ENCODE peak calls at places on chromosome 6, in six cellular contexts. One of them, this sample, is unnamed.
A peak's percentile ranks its signal among the peaks of the same experiment; 100 is the strongest.

GRCh38 chr6:38352636-38353035 is 287.1 kb downstream of the BTBD9 start:
- DNase-seq in HCT116: no peak
- DNase-seq in astrocyte: peak; percentile 49
- DNase-seq in IMR-90: peak; percentile 47
- DNase-seq in PC-3: no peak
- DNase-seq in mammary epithelial cell: no peak
- DNase-seq in this sample: no peak

GRCh38 chr6:139841794-139842215 is 467.4 kb upstream of the CITED2 start:
- DNase-seq in astrocyte: no peak
- DNase-seq in HCT116: no peak
- DNase-seq in IMR-90: no peak
- DNase-seq in mammary epithelial cell: no peak
- DNase-seq in PC-3: no peak
- DNase-seq in this sample: no peak

GRCh38 chr6:100730581-100730980 is 150.5 kb downstream of the ASCC3 start:
- DNase-seq in astrocyte: no peak
- DNase-seq in IMR-90: no peak
- DNase-seq in PC-3: no peak
- DNase-seq in HCT116: no peak
- DNase-seq in mammary epithelial cell: no peak
- DNase-seq in this sample: no peak

GRCh38 chr6:108755257-108756240 is 92.7 kb upstream of the ARMC2 start:
- DNase-seq in PC-3: no peak
- DNase-seq in astrocyte: peak; percentile 28
- DNase-seq in mammary epithelial cell: peak; percentile 24
- DNase-seq in IMR-90: peak; percentile 51
- DNase-seq in HCT116: no peak
- DNase-seq in this sample: no peak

GRCh38 chr6:51292659-51293058 is 474.0 kb downstream of the TFAP2B start:
- DNase-seq in HCT116: no peak
- DNase-seq in PC-3: peak; percentile 75
- DNase-seq in mammary epithelial cell: peak; percentile 31
- DNase-seq in astrocyte: peak; percentile 63
- DNase-seq in IMR-90: no peak
- DNase-seq in this sample: no peak

GRCh38 chr6:41162687-41163418 is at the start of gene TREM2:
- DNase-seq in mammary epithelial cell: peak; percentile 44
- DNase-seq in astrocyte: no peak
- DNase-seq in PC-3: no peak
- DNase-seq in IMR-90: no peak
- DNase-seq in HCT116: no peak
- DNase-seq in this sample: no peak

GRCh38 chr6:55632953-55633352 is 54.0 kb upstream of the HMGCLL1 start:
- DNase-seq in HCT116: no peak
- DNase-seq in mammary epithelial cell: peak; percentile 62
- DNase-seq in PC-3: peak; percentile 67
- DNase-seq in astrocyte: peak; percentile 1
- DNase-seq in IMR-90: peak; percentile 11
- DNase-seq in this sample: no peak

GRCh38 chr6:165308926-165309731 is at the start of gene C6orf118:
- DNase-seq in mammary epithelial cell: no peak
- DNase-seq in PC-3: peak; percentile 50
- DNase-seq in astrocyte: peak; percentile 65
- DNase-seq in IMR-90: peak; percentile 59
- DNase-seq in HCT116: no peak
- DNase-seq in this sample: no peak

GRCh38 chr6:16429669-16430068 is 191.3 kb downstream of the GMPR start:
- DNase-seq in PC-3: no peak
- DNase-seq in HCT116: no peak
- DNase-seq in IMR-90: no peak
- DNase-seq in astrocyte: no peak
- DNase-seq in mammary epithelial cell: no peak
- DNase-seq in this sample: no peak

GRCh38 chr6:49852975-49853374 is 13.4 kb downstream of the CRISP1 start:
- DNase-seq in IMR-90: no peak
- DNase-seq in mammary epithelial cell: no peak
- DNase-seq in astrocyte: no peak
- DNase-seq in PC-3: no peak
- DNase-seq in HCT116: no peak
- DNase-seq in this sample: no peak

GRCh38 chr6:124688369-124688768 is 273.9 kb upstream of the RNF217 start:
- DNase-seq in PC-3: no peak
- DNase-seq in HCT116: no peak
- DNase-seq in astrocyte: no peak
- DNase-seq in mammary epithelial cell: no peak
- DNase-seq in IMR-90: peak; percentile 0
- DNase-seq in this sample: no peak

GRCh38 chr6:170480045-170480714 is 72.9 kb downstream of the PSMB1 start:
- DNase-seq in PC-3: no peak
- DNase-seq in astrocyte: peak; percentile 2
- DNase-seq in mammary epithelial cell: peak; percentile 21
- DNase-seq in HCT116: no peak
- DNase-seq in IMR-90: peak; percentile 24
- DNase-seq in this sample: no peak

GRCh38 chr6:63936399-63936798 is 300.8 kb downstream of the PHF3 start:
- DNase-seq in PC-3: no peak
- DNase-seq in IMR-90: no peak
- DNase-seq in mammary epithelial cell: no peak
- DNase-seq in astrocyte: no peak
- DNase-seq in HCT116: no peak
- DNase-seq in this sample: no peak

GRCh38 chr6:169906741-169907418 is 155.5 kb downstream of the ERMARD start:
- DNase-seq in IMR-90: no peak
- DNase-seq in mammary epithelial cell: no peak
- DNase-seq in HCT116: no peak
- DNase-seq in astrocyte: no peak
- DNase-seq in PC-3: no peak
- DNase-seq in this sample: no peak

GRCh38 chr6:85516168-85516567 is 66.3 kb downstream of the NT5E start:
- DNase-seq in IMR-90: peak; percentile 17
- DNase-seq in mammary epithelial cell: peak; percentile 9
- DNase-seq in HCT116: no peak
- DNase-seq in PC-3: peak; percentile 53
- DNase-seq in astrocyte: peak; percentile 3
- DNase-seq in this sample: no peak

GRCh38 chr6:84432616-84433015 is 205.2 kb upstream of the CEP162 start:
- DNase-seq in PC-3: no peak
- DNase-seq in astrocyte: no peak
- DNase-seq in IMR-90: no peak
- DNase-seq in mammary epithelial cell: no peak
- DNase-seq in HCT116: no peak
- DNase-seq in this sample: no peak

GRCh38 chr6:140082867-140083297 is 708.4 kb upstream of the CITED2 start:
- DNase-seq in astrocyte: peak; percentile 69
- DNase-seq in HCT116: no peak
- DNase-seq in mammary epithelial cell: peak; percentile 50
- DNase-seq in IMR-90: peak; percentile 60
- DNase-seq in PC-3: peak; percentile 51
- DNase-seq in this sample: no peak

GRCh38 chr6:158640519-158640918 is 4.0 kb downstream of the DYNLT1 start:
- DNase-seq in PC-3: no peak
- DNase-seq in HCT116: no peak
- DNase-seq in astrocyte: no peak
- DNase-seq in IMR-90: no peak
- DNase-seq in mammary epithelial cell: no peak
- DNase-seq in this sample: no peak

GRCh38 chr6:42460892-42461291 is 9.2 kb upstream of the TRERF1 start:
- DNase-seq in mammary epithelial cell: no peak
- DNase-seq in PC-3: no peak
- DNase-seq in astrocyte: peak; percentile 35
- DNase-seq in HCT116: no peak
- DNase-seq in IMR-90: peak; percentile 52
- DNase-seq in this sample: no peak

GRCh38 chr6:36884610-36885009 is 1.1 kb upstream of the C6orf89 start:
- DNase-seq in HCT116: no peak
- DNase-seq in astrocyte: no peak
- DNase-seq in IMR-90: no peak
- DNase-seq in PC-3: no peak
- DNase-seq in mammary epithelial cell: no peak
- DNase-seq in this sample: no peak

GRCh38 chr6:137190710-137191109 is 17.3 kb upstream of the IL22RA2 start:
- DNase-seq in astrocyte: no peak
- DNase-seq in PC-3: no peak
- DNase-seq in mammary epithelial cell: no peak
- DNase-seq in HCT116: no peak
- DNase-seq in IMR-90: no peak
- DNase-seq in this sample: no peak

GRCh38 chr6:16635810-16636602 is 125.3 kb downstream of the ATXN1 start:
- DNase-seq in PC-3: peak; percentile 91
- DNase-seq in mammary epithelial cell: peak; percentile 80
- DNase-seq in astrocyte: peak; percentile 87
- DNase-seq in IMR-90: peak; percentile 66
- DNase-seq in HCT116: peak; percentile 8
- DNase-seq in this sample: peak; percentile 56

GRCh38 chr6:169794317-169795055 is 43.1 kb downstream of the ERMARD start:
- DNase-seq in mammary epithelial cell: no peak
- DNase-seq in PC-3: no peak
- DNase-seq in HCT116: no peak
- DNase-seq in IMR-90: no peak
- DNase-seq in astrocyte: no peak
- DNase-seq in this sample: no peak

GRCh38 chr6:161396539-161396938 is 122.7 kb upstream of the AGPAT4 start:
- DNase-seq in mammary epithelial cell: no peak
- DNase-seq in IMR-90: no peak
- DNase-seq in PC-3: no peak
- DNase-seq in astrocyte: no peak
- DNase-seq in HCT116: no peak
- DNase-seq in this sample: no peak

GRCh38 chr6:134422426-134423231 is 104.7 kb upstream of the SGK1 start:
- DNase-seq in PC-3: peak; percentile 87
- DNase-seq in mammary epithelial cell: peak; percentile 98
- DNase-seq in astrocyte: peak; percentile 100
- DNase-seq in IMR-90: peak; percentile 100
- DNase-seq in HCT116: peak; percentile 28
- DNase-seq in this sample: peak; percentile 84

GRCh38 chr6:105179244-105180065 is at the start of gene POPDC3:
- DNase-seq in IMR-90: peak; percentile 53
- DNase-seq in HCT116: no peak
- DNase-seq in PC-3: peak; percentile 52
- DNase-seq in mammary epithelial cell: peak; percentile 57
- DNase-seq in astrocyte: no peak
- DNase-seq in this sample: no peak

GRCh38 chr6:26064619-26065257 is 22.5 kb upstream of the HFE start:
- DNase-seq in mammary epithelial cell: peak; percentile 41
- DNase-seq in PC-3: peak; percentile 68
- DNase-seq in HCT116: peak; percentile 54
- DNase-seq in IMR-90: peak; percentile 59
- DNase-seq in astrocyte: peak; percentile 18
- DNase-seq in this sample: no peak

GRCh38 chr6:130841128-130841728 is 14.0 kb downstream of the SMLR1 start:
- DNase-seq in HCT116: no peak
- DNase-seq in IMR-90: peak; percentile 49
- DNase-seq in mammary epithelial cell: no peak
- DNase-seq in astrocyte: peak; percentile 85
- DNase-seq in PC-3: no peak
- DNase-seq in this sample: no peak
- H3K27ac ChIP-seq in HCT116: no peak overlapping the region
- H3K27ac ChIP-seq in IMR-90: no peak overlapping the region
- H3K27ac ChIP-seq in mammary epithelial cell: no peak overlapping the region
- H3K27ac ChIP-seq in astrocyte: no peak overlapping the region
- H3K27ac ChIP-seq in PC-3: no peak overlapping the region
- H3K27ac ChIP-seq in this sample: no peak overlapping the region

DNA sequence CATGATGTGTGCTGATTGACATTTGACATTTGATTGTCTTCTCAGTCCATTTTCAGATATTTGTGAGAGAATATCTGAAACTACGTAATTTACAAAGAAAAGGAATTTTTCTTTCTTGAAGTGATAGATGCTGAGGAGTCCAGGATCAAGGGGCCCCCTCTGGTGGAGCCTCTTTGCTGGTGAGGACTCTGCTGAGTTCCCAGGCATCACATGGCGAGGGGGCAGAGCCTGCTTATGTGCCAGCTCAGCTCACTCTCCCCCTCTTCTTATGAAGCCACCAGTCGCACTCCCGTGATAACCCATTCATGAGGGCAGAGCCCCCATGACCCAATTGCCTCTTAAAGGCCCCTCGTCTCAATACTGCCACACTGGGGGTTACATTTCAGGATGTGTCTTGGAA is 91.3 kb downstream of the RPP40 start:
- DNase-seq in HCT116: no peak
- DNase-seq in mammary epithelial cell: no peak
- DNase-seq in astrocyte: no peak
- DNase-seq in IMR-90: no peak
- DNase-seq in PC-3: no peak
- DNase-seq in this sample: no peak
- TF ChIP-seq CTCF in HCT116: no peak
- TF ChIP-seq CTCF in mammary epithelial cell: no peak
- TF ChIP-seq CTCF in astrocyte: no peak
- TF ChIP-seq CTCF in IMR-90: no peak
- TF ChIP-seq CTCF in PC-3: no peak
- TF ChIP-seq CTCF in this sample: no peak

GRCh38 chr6:82072771-82073170 is 174.8 kb downstream of the IBTK start:
- DNase-seq in IMR-90: peak; percentile 79
- DNase-seq in astrocyte: peak; percentile 82
- DNase-seq in PC-3: peak; percentile 7
- DNase-seq in mammary epithelial cell: peak; percentile 52
- DNase-seq in HCT116: no peak
- DNase-seq in this sample: no peak
- H3K9ac ChIP-seq in IMR-90: no peak overlapping the region
- H3K9ac ChIP-seq in astrocyte: no peak overlapping the region
- H3K9ac ChIP-seq in PC-3: no peak overlapping the region
- H3K9ac ChIP-seq in mammary epithelial cell: no peak overlapping the region
- H3K9ac ChIP-seq in HCT116: no peak overlapping the region
- H3K9ac ChIP-seq in this sample: no peak overlapping the region

GRCh38 chr6:44117397-44118128 is 9.7 kb downstream of the MRPL14 start:
- DNase-seq in IMR-90: no peak
- DNase-seq in mammary epithelial cell: peak; percentile 81
- DNase-seq in PC-3: peak; percentile 82
- DNase-seq in HCT116: no peak
- DNase-seq in astrocyte: peak; percentile 77
- DNase-seq in this sample: peak; percentile 73

GRCh38 chr6:44113396-44113795 is 13.9 kb downstream of the MRPL14 start:
- DNase-seq in astrocyte: no peak
- DNase-seq in mammary epithelial cell: no peak
- DNase-seq in PC-3: no peak
- DNase-seq in IMR-90: no peak
- DNase-seq in HCT116: no peak
- DNase-seq in this sample: no peak

GRCh38 chr6:44116643-44117382 is 10.4 kb downstream of the MRPL14 start:
- DNase-seq in astrocyte: peak; percentile 94
- DNase-seq in IMR-90: peak; percentile 93
- DNase-seq in PC-3: peak; percentile 86
- DNase-seq in HCT116: no peak
- DNase-seq in mammary epithelial cell: peak; percentile 74
- DNase-seq in this sample: no peak

GRCh38 chr6:44119704-44120262 is 7.5 kb downstream of the MRPL14 start:
- DNase-seq in HCT116: no peak
- DNase-seq in PC-3: peak; percentile 22
- DNase-seq in IMR-90: no peak
- DNase-seq in astrocyte: peak; percentile 44
- DNase-seq in mammary epithelial cell: no peak
- DNase-seq in this sample: no peak

DNA sequence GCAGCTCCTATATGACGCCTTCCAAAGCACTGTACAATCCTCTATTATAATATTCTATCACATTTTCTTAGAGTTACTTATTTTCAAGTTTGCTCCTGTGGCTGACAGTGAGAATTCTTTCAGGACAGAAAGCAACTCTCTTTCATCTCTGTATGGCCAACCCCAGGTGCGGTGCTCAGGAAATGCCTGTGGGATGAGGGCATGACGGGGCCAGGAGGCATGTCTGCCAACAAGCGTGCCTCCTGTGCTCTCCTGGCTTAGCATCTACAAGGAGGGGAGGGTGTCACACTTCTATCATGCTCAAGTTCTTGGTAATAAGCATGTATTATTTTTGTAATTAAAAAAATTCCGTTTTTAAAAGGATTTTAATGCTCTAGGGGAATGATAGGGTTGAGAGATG is 11.4 kb downstream of the MRPL14 start:
- DNase-seq in HCT116: no peak
- DNase-seq in IMR-90: peak; percentile 37
- DNase-seq in astrocyte: peak; percentile 79
- DNase-seq in PC-3: peak; percentile 89
- DNase-seq in mammary epithelial cell: peak; percentile 88
- DNase-seq in this sample: peak; percentile 68
- H3K27ac ChIP-seq in HCT116: no peak overlapping the region
- H3K27ac ChIP-seq in IMR-90: peak overlapping the region; percentile 78
- H3K27ac ChIP-seq in astrocyte: peak overlapping the region; percentile 96
- H3K27ac ChIP-seq in PC-3: peak overlapping the region; percentile 93
- H3K27ac ChIP-seq in mammary epithelial cell: peak overlapping the region; percentile 86
- H3K27ac ChIP-seq in this sample: peak overlapping the region; percentile 93